ENCODE peak calls at places on chromosomes 2 and 18, in four cellular contexts. One of them, this sample, is unnamed.

GRCh38 chr2:38824906-38825305 is 46.9 kb downstream of the GEMIN6 start:
- DNase-seq in H1: no peak
- DNase-seq in HepG2: no peak
- DNase-seq in K562: no peak
- DNase-seq in this sample: no peak

GRCh38 chr2:175837046-175837445 is 165.0 kb downstream of the LNPK start:
- DNase-seq in H1: no peak
- DNase-seq in HepG2: no peak
- DNase-seq in K562: no peak
- DNase-seq in this sample: no peak

GRCh38 chr18:11176416-11176815 is 27.0 kb upstream of the PIEZO2 start:
- DNase-seq in H1: no peak
- DNase-seq in HepG2: no peak
- DNase-seq in K562: no peak
- DNase-seq in this sample: no peak

GRCh38 chr2:16739778-16740581 is 74.3 kb upstream of the CYRIA start:
- DNase-seq in H1: no peak
- DNase-seq in HepG2: no peak
- DNase-seq in K562: no peak
- DNase-seq in this sample: no peak

GRCh38 chr2:27494944-27495554 is at the start of gene FNDC4:
- DNase-seq in H1: peak
- DNase-seq in HepG2: no peak
- DNase-seq in K562: peak
- DNase-seq in this sample: peak

GRCh38 chr2:221426929-221427328 is 145.2 kb downstream of the EPHA4 start:
- DNase-seq in H1: no peak
- DNase-seq in HepG2: no peak
- DNase-seq in K562: no peak
- DNase-seq in this sample: no peak

GRCh38 chr2:141899740-141900139 is 231.1 kb downstream of the LRP1B start:
- DNase-seq in H1: no peak
- DNase-seq in HepG2: no peak
- DNase-seq in K562: no peak
- DNase-seq in this sample: no peak

GRCh38 chr2:47905454-47906260 is 641 bp downstream of the FBXO11 start:
- DNase-seq in H1: peak
- DNase-seq in HepG2: no peak
- DNase-seq in K562: no peak
- DNase-seq in this sample: no peak

GRCh38 chr2:237591379-237591881 is 896 bp upstream of the RAB17 start:
- DNase-seq in H1: no peak
- DNase-seq in HepG2: no peak
- DNase-seq in K562: peak
- DNase-seq in this sample: no peak

GRCh38 chr2:176081993-176082884 is 1.5 kb downstream of the EVX2 start:
- DNase-seq in H1: peak
- DNase-seq in HepG2: no peak
- DNase-seq in K562: no peak
- DNase-seq in this sample: no peak

GRCh38 chr2:37829202-37829601 is 95.9 kb upstream of the RMDN2 start:
- DNase-seq in H1: no peak
- DNase-seq in HepG2: no peak
- DNase-seq in K562: no peak
- DNase-seq in this sample: no peak

GRCh38 chr2:39107156-39107555 is 13.7 kb downstream of the SOS1 start:
- DNase-seq in H1: no peak
- DNase-seq in HepG2: no peak
- DNase-seq in K562: no peak
- DNase-seq in this sample: no peak

GRCh38 chr18:24086082-24086481 is 52.8 kb upstream of the CABYR start:
- DNase-seq in H1: no peak
- DNase-seq in HepG2: no peak
- DNase-seq in K562: no peak
- DNase-seq in this sample: no peak

GRCh38 chr2:99706734-99707133 is 216.9 kb upstream of the REV1 start:
- DNase-seq in H1: peak
- DNase-seq in HepG2: no peak
- DNase-seq in K562: no peak
- DNase-seq in this sample: no peak

DNA sequence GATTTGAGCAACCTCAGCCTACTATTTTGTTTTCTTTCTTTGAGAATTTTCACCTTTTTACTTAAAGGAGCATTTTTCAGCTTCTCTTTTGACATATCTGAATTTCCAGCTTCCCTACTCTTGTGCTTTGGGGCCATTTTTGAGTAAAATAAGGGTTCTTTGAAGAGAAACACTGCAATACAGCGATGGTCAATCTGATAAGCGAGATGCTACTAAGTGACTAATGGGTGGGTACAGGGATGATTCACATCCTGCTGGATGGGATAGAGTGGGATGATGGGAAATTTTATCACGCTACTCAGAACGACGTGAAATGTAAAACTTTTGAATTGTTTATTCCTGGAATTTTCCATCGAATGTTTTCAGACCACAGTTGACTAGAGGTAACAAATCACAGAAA is 211.5 kb downstream of the TMEM247 start:
- DNase-seq in H1: no peak
- DNase-seq in HepG2: peak
- DNase-seq in K562: peak
- DNase-seq in this sample: peak
- TF ChIP-seq HDAC2 in H1: no peak
- TF ChIP-seq HDAC2 in HepG2: no peak
- TF ChIP-seq HDAC2 in K562: peak
- TF ChIP-seq HDAC2 in this sample: no peak

GRCh38 chr18:36155960-36156757 is 26.5 kb downstream of the ELP2 start:
- DNase-seq in H1: no peak
- DNase-seq in HepG2: no peak
- DNase-seq in K562: no peak
- DNase-seq in this sample: no peak

GRCh38 chr18:36153771-36154170 is 24.1 kb downstream of the ELP2 start:
- DNase-seq in H1: no peak
- DNase-seq in HepG2: no peak
- DNase-seq in K562: no peak
- DNase-seq in this sample: no peak

GRCh38 chr18:36149514-36150289 is 20.0 kb downstream of the ELP2 start:
- DNase-seq in H1: no peak
- DNase-seq in HepG2: no peak
- DNase-seq in K562: no peak
- DNase-seq in this sample: no peak

GRCh38 chr18:36152781-36153180 is 23.1 kb downstream of the ELP2 start:
- DNase-seq in H1: no peak
- DNase-seq in HepG2: no peak
- DNase-seq in K562: no peak
- DNase-seq in this sample: no peak

GRCh38 chr18:36153203-36153602 is 23.5 kb downstream of the ELP2 start:
- DNase-seq in H1: no peak
- DNase-seq in HepG2: peak
- DNase-seq in K562: no peak
- DNase-seq in this sample: no peak
- TF ChIP-seq MAFK in H1: no peak
- TF ChIP-seq MAFK in HepG2: no peak
- TF ChIP-seq MAFK in K562: no peak
- TF ChIP-seq MAFK in this sample: no peak

GRCh38 chr2:220090050-220090449 is 462.6 kb downstream of the SLC4A3 start:
- DNase-seq in H1: no peak
- DNase-seq in HepG2: no peak
- DNase-seq in K562: no peak
- DNase-seq in this sample: no peak
- TF ChIP-seq HDAC2 in H1: no peak
- TF ChIP-seq HDAC2 in HepG2: no peak
- TF ChIP-seq HDAC2 in K562: no peak
- TF ChIP-seq HDAC2 in this sample: no peak

DNA sequence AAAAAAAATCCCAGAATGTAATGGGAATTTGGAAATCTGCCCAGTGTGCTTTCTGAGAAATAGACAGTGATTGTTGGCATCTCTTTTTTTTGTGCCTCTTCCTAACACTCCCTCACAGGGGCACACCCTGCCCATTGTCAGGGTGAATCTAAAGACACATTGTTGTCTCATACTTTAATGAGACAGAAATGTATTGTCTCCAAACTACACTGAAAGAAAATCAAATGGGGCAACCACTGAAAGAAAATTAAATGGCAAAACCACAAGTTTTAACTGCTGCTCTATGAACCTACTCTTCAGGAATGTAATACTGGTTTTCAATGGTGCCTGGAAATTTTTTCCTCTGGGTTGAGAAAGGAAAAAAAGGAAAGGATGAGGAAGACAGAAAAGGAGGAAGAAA is 43.2 kb upstream of the GLS start:
- DNase-seq in H1: no peak
- DNase-seq in HepG2: no peak
- DNase-seq in K562: no peak
- DNase-seq in this sample: no peak
- TF ChIP-seq MAFK in H1: no peak
- TF ChIP-seq MAFK in HepG2: no peak
- TF ChIP-seq MAFK in K562: no peak
- TF ChIP-seq MAFK in this sample: no peak

GRCh38 chr18:36469471-36469870 is 172.0 kb downstream of the FHOD3 start:
- DNase-seq in H1: no peak
- DNase-seq in HepG2: no peak
- DNase-seq in K562: no peak
- DNase-seq in this sample: no peak

GRCh38 chr18:36467614-36468013 is 170.1 kb downstream of the FHOD3 start:
- DNase-seq in H1: no peak
- DNase-seq in HepG2: no peak
- DNase-seq in K562: no peak
- DNase-seq in this sample: no peak

GRCh38 chr18:36470896-36471295 is 173.4 kb downstream of the FHOD3 start:
- DNase-seq in H1: no peak
- DNase-seq in HepG2: no peak
- DNase-seq in K562: no peak
- DNase-seq in this sample: no peak

GRCh38 chr18:36465970-36466369 is 168.5 kb downstream of the FHOD3 start:
- DNase-seq in H1: peak
- DNase-seq in HepG2: no peak
- DNase-seq in K562: no peak
- DNase-seq in this sample: no peak

GRCh38 chr18:36468161-36468560 is 170.6 kb downstream of the FHOD3 start:
- DNase-seq in H1: no peak
- DNase-seq in HepG2: no peak
- DNase-seq in K562: peak
- DNase-seq in this sample: no peak
- TF ChIP-seq HDAC2 in H1: no peak
- TF ChIP-seq HDAC2 in HepG2: no peak
- TF ChIP-seq HDAC2 in K562: no peak
- TF ChIP-seq HDAC2 in this sample: no peak

GRCh38 chr2:240601831-240602160 is 15.3 kb downstream of the CAPN10 start:
- DNase-seq in H1: no peak
- DNase-seq in HepG2: no peak
- DNase-seq in K562: no peak
- DNase-seq in this sample: no peak
- TF ChIP-seq MAFK in H1: no peak
- TF ChIP-seq MAFK in HepG2: no peak
- TF ChIP-seq MAFK in K562: no peak
- TF ChIP-seq MAFK in this sample: no peak

DNA sequence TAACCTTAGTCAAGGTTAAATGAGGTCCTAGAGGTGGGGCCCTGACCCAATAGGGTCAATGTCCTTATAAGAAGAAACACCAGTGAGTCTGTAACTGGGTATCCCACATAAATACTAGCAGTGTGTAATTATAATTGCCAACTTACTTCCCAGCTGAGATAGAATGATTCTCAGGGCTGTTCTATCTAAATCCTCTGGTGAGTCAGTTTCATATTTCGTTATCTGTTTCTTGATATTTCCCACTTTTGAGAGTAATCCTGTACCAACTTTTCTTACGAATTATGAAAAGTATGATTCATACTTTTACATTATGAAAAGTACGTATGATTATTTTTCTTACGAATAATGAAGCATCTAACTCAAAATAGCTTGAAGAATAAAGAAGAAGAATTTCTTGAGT is 546.8 kb upstream of the NETO1 start:
- DNase-seq in H1: no peak
- DNase-seq in HepG2: no peak
- DNase-seq in K562: no peak
- DNase-seq in this sample: no peak
- TF ChIP-seq HDAC2 in H1: no peak
- TF ChIP-seq HDAC2 in HepG2: no peak
- TF ChIP-seq HDAC2 in K562: no peak
- TF ChIP-seq HDAC2 in this sample: no peak

GRCh38 chr18:69567813-69568488 is 167.3 kb downstream of the DOK6 start:
- DNase-seq in H1: no peak
- DNase-seq in HepG2: peak
- DNase-seq in K562: no peak
- DNase-seq in this sample: no peak
- TF ChIP-seq MAFK in H1: no peak
- TF ChIP-seq MAFK in HepG2: peak
- TF ChIP-seq MAFK in K562: no peak
- TF ChIP-seq MAFK in this sample: no peak

DNA sequence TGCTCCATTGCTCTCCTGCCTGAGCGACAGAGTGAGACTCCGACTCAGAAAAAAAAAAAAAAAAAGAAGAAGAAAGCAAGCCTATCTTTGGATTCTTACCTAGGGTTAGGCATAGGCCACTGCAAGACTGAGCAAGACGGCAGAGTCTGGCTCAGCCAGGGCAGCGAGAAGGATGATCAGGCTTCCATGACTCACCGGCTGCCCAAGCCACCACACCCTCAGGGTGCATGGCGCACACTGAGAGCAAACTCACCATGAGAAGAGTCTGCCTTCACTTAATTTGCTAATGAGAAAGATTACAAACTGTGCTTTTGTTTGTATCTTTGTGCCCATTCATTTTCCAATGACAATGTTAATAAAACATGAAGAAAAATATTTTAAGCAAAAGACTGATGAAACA is 8.2 kb downstream of the FAM110C start:
- DNase-seq in H1: no peak
- DNase-seq in HepG2: no peak
- DNase-seq in K562: no peak
- DNase-seq in this sample: peak
- TF ChIP-seq HDAC2 in H1: no peak
- TF ChIP-seq HDAC2 in HepG2: no peak
- TF ChIP-seq HDAC2 in K562: no peak
- TF ChIP-seq HDAC2 in this sample: no peak

This sample was measured in A549.